ENCODE peak calls at places on chromosomes 12 and 14, in ten cellular contexts. W is mesendoderm; R is fibroblast of lung; M is left lung; V is GM23248; Z is testis; N is naive thymus-derived CD4-positive, alpha-beta T cell; I is tibial nerve; Y is right cardiac atrium; Q is colonic mucosa. B is an unnamed sample.

GRCh38 chr12:111327474-111327873 is 41.4 kb downstream of the PHETA1 start:
- DNase-seq in W (peak), R (no peak), M (no peak), V (no peak), Z (no peak), N (no peak), I (no peak), Y (no peak), Q (no peak), B (no peak)

GRCh38 chr12:75738486-75738885 is 227.1 kb upstream of the KRR1 start:
- DNase-seq in W (no peak), R (no peak), M (no peak), V (peak), Z (no peak), N (no peak), I (no peak), Y (no peak), Q (no peak), B (no peak)

GRCh38 chr14:79583738-79584405 is 627.4 kb downstream of the DIO2 start:
- DNase-seq in W (no peak), R (peak), M (no peak), V (peak), Z (no peak), N (no peak), I (no peak), Y (no peak), Q (no peak), B (no peak)

GRCh38 chr12:24742378-24742777 is 206.5 kb downstream of the BCAT1 start:
- DNase-seq in W (peak), R (no peak), M (peak), V (no peak), Z (peak), N (no peak), I (no peak), Y (peak), Q (peak), B (no peak)

GRCh38 chr14:66401447-66402095 is 84.6 kb upstream of the CCDC196 start:
- DNase-seq in W (no peak), R (peak), M (no peak), V (peak), Z (no peak), N (no peak), I (no peak), Y (no peak), Q (no peak), B (no peak)

GRCh38 chr12:14885718-14886201 is at the start of gene MGP:
- DNase-seq in W (no peak), R (peak), M (peak), V (peak), Z (peak), N (no peak), I (peak), Y (peak), Q (no peak), B (peak)

GRCh38 chr12:92403210-92404175 is 257.8 kb upstream of the BTG1 start:
- DNase-seq in W (peak), R (no peak), M (no peak), V (no peak), Z (no peak), N (peak), I (no peak), Y (no peak), Q (peak), B (peak)

GRCh38 chr12:68868043-68868790 is 60.2 kb downstream of the MDM2 start:
- DNase-seq in W (no peak), R (no peak), M (no peak), V (no peak), Z (no peak), N (no peak), I (no peak), Y (no peak), Q (no peak), B (no peak)

GRCh38 chr14:25055005-25055404 is 5.1 kb upstream of the STXBP6 start:
- DNase-seq in W (no peak), R (no peak), M (no peak), V (no peak), Z (no peak), N (no peak), I (no peak), Y (no peak), Q (no peak), B (no peak)

GRCh38 chr12:93154753-93155475 is 222.8 kb upstream of the NUDT4 start:
- DNase-seq in W (no peak), R (no peak), M (no peak), V (peak), Z (no peak), N (no peak), I (no peak), Y (no peak), Q (peak), B (no peak)

GRCh38 chr14:45678163-45678562 is 425.2 kb upstream of the MIS18BP1 start:
- DNase-seq in W (no peak), R (no peak), M (no peak), V (no peak), Z (no peak), N (no peak), I (no peak), Y (no peak), Q (no peak), B (no peak)

GRCh38 chr14:23436327-23437141 is 1.1 kb upstream of the MYH7 start:
- DNase-seq in W (peak), R (no peak), M (no peak), V (no peak), Z (no peak), N (no peak), I (no peak), Y (no peak), Q (no peak), B (no peak)

GRCh38 chr14:31219169-31219568 is 11.6 kb upstream of the HECTD1 start:
- DNase-seq in W (no peak), R (peak), M (no peak), V (peak), Z (no peak), N (no peak), I (no peak), Y (no peak), Q (no peak), B (no peak)

GRCh38 chr12:110345176-110345651 is 58.3 kb downstream of the ANAPC7 start:
- DNase-seq in W (no peak), R (no peak), M (no peak), V (no peak), Z (no peak), N (no peak), I (no peak), Y (no peak), Q (peak), B (no peak)

GRCh38 chr12:46493352-46494209 is 121.0 kb upstream of the SLC38A2 start:
- DNase-seq in W (peak), R (peak), M (no peak), V (no peak), Z (no peak), N (no peak), I (no peak), Y (no peak), Q (no peak), B (no peak)

GRCh38 chr12:114954626-114955025 is 270.7 kb upstream of the TBX3 start:
- DNase-seq in W (no peak), R (peak), M (no peak), V (no peak), Z (no peak), N (no peak), I (no peak), Y (no peak), Q (no peak), B (no peak)

GRCh38 chr14:104201496-104201895 is 63.1 kb downstream of the KIF26A start:
- DNase-seq in W (no peak), R (no peak), M (no peak), V (no peak), Z (no peak), N (no peak), I (no peak), Y (no peak), Q (no peak), B (no peak)

GRCh38 chr14:64723691-64724577 is 19.7 kb downstream of the PLEKHG3 start:
- DNase-seq in W (peak), R (no peak), M (no peak), V (no peak), Z (no peak), N (no peak), I (no peak), Y (no peak), Q (no peak), B (no peak)

GRCh38 chr12:122087431-122088180 is 9.1 kb downstream of the MLXIP start:
- DNase-seq in W (no peak), R (no peak), M (no peak), V (no peak), Z (no peak), N (no peak), I (no peak), Y (no peak), Q (peak), B (no peak)

GRCh38 chr12:21478756-21479455 is 22.5 kb downstream of the RECQL start:
- DNase-seq in W (no peak), R (no peak), M (no peak), V (no peak), Z (no peak), N (no peak), I (no peak), Y (no peak), Q (no peak), B (no peak)

GRCh38 chr12:34292736-34293625 is 270.7 kb downstream of the ALG10 start:
- DNase-seq in W (no peak), R (no peak), M (peak), V (no peak), Z (no peak), N (no peak), I (no peak), Y (peak), Q (no peak), B (no peak)

GRCh38 chr12:131640436-131640969 is 70.4 kb upstream of the SFSWAP start:
- DNase-seq in W (no peak), R (no peak), M (no peak), V (no peak), Z (no peak), N (no peak), I (no peak), Y (no peak), Q (no peak), B (no peak)

GRCh38 chr12:52774629-52775250 is 2.4 kb downstream of the KRT76 start:
- DNase-seq in W (no peak), R (no peak), M (no peak), V (no peak), Z (no peak), N (no peak), I (no peak), Y (no peak), Q (no peak), B (no peak)

GRCh38 chr12:73210574-73211204 is 938.5 kb downstream of the TRHDE start:
- DNase-seq in W (no peak), R (no peak), M (no peak), V (no peak), Z (no peak), N (no peak), I (no peak), Y (no peak), Q (no peak), B (no peak)

GRCh38 chr12:3727877-3728632 is 24.9 kb downstream of the CRACR2A start:
- DNase-seq in W (peak), R (peak), M (no peak), V (no peak), Z (no peak), N (peak), I (no peak), Y (no peak), Q (no peak), B (no peak)

GRCh38 chr12:76747245-76747644 is 16.7 kb upstream of the ZDHHC17 start:
- DNase-seq in W (no peak), R (no peak), M (no peak), V (no peak), Z (no peak), N (no peak), I (no peak), Y (no peak), Q (no peak), B (no peak)

GRCh38 chr12:49174218-49174617 is 14.7 kb downstream of the TUBA1A start:
- DNase-seq in W (no peak), R (no peak), M (no peak), V (no peak), Z (no peak), N (no peak), I (no peak), Y (no peak), Q (no peak), B (no peak)

GRCh38 chr12:92538970-92539749 is 163.6 kb upstream of the PLEKHG7 start:
- DNase-seq in W (no peak), R (peak), M (no peak), V (peak), Z (no peak), N (no peak), I (no peak), Y (no peak), Q (no peak), B (no peak)

GRCh38 chr14:55399183-55399582 is 12.4 kb downstream of the ATG14 start:
- DNase-seq in W (no peak), R (no peak), M (no peak), V (no peak), Z (no peak), N (no peak), I (no peak), Y (no peak), Q (no peak), B (no peak)

GRCh38 chr12:7130791-7131501 is 775 bp downstream of the CLSTN3 start:
- DNase-seq in W (peak), R (peak), M (peak), V (peak), Z (peak), N (peak), I (no peak), Y (no peak), Q (peak), B (no peak)

GRCh38 chr14:72617391-72618011 is 276.4 kb downstream of the DPF3 start:
- DNase-seq in W (peak), R (no peak), M (no peak), V (peak), Z (peak), N (no peak), I (no peak), Y (no peak), Q (peak), B (peak)

GRCh38 chr14:72616811-72617210 is 277.1 kb downstream of the DPF3 start:
- DNase-seq in W (no peak), R (no peak), M (no peak), V (no peak), Z (no peak), N (no peak), I (no peak), Y (no peak), Q (peak), B (peak)

GRCh38 chr14:72614891-72615410 is 278.9 kb downstream of the DPF3 start:
- DNase-seq in W (no peak), R (no peak), M (no peak), V (no peak), Z (no peak), N (no peak), I (no peak), Y (no peak), Q (peak), B (peak)

GRCh38 chr14:72615511-72616121 is 278.3 kb downstream of the DPF3 start:
- DNase-seq in W (peak), R (peak), M (no peak), V (peak), Z (no peak), N (no peak), I (no peak), Y (no peak), Q (peak), B (peak)

GRCh38 chr14:72616294-72616693 is 277.6 kb downstream of the DPF3 start:
- DNase-seq in W (no peak), R (peak), M (no peak), V (no peak), Z (peak), N (no peak), I (no peak), Y (no peak), Q (no peak), B (peak)
- H3K27ac ChIP-seq in W (no peak), R (no peak), M (no peak), V (no peak), Z (no peak), N (no peak), I (no peak), Y (peak), Q (no peak), B (no peak)

GRCh38 chr12:11853126-11853525 is 203.7 kb downstream of the ETV6 start:
- DNase-seq in W (no peak), R (no peak), M (no peak), V (no peak), Z (no peak), N (no peak), I (no peak), Y (no peak), Q (peak), B (no peak)

GRCh38 chr12:11849752-11850504 is 200.5 kb downstream of the ETV6 start:
- DNase-seq in W (no peak), R (no peak), M (no peak), V (no peak), Z (no peak), N (no peak), I (no peak), Y (no peak), Q (no peak), B (no peak)

GRCh38 chr12:11855993-11856374 is 206.5 kb downstream of the ETV6 start:
- DNase-seq in W (peak), R (no peak), M (no peak), V (no peak), Z (no peak), N (no peak), I (no peak), Y (no peak), Q (no peak), B (no peak)

GRCh38 chr12:11856971-11857370 is 207.5 kb downstream of the ETV6 start:
- DNase-seq in W (no peak), R (no peak), M (no peak), V (no peak), Z (no peak), N (no peak), I (no peak), Y (no peak), Q (no peak), B (no peak)

GRCh38 chr12:11854011-11854499 is 204.6 kb downstream of the ETV6 start:
- DNase-seq in W (no peak), R (no peak), M (no peak), V (no peak), Z (no peak), N (no peak), I (no peak), Y (no peak), Q (no peak), B (no peak)
- H3K27ac ChIP-seq in W (no peak), R (no peak), M (no peak), V (no peak), Z (no peak), N (no peak), I (no peak), Y (no peak), Q (no peak), B (no peak)

DNA sequence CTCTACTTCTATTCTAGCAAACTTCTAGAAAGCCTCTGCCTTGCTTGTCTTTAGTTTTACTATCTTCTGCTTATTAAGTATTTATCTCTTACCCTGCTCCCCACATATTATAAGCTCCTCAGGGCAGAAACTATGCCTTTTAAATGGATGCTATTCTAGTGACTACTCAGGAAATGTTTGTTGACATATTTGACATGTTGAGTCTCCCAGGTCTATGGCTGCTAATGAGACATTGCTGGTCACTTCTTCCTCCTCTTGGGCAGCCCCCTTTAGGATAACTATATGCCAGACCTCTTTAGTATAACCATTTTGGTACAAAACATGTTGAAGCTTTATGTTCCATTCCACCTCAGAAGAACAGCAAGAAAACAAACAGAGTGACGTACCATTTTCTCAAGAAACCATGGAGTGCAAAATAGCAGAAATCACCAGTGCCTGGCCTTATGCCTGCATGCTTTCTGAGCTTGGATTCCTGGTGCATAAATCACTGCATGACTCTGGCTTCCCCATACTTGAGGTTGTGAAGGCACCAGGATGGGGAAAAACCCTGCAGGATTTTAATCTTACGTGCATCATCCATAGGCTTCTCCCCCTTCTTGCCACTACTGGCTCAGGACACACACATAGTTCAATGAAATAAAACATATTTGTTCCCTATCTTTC is 202.6 kb downstream of the TMX1 start:
- DNase-seq in W (no peak), R (peak), M (no peak), V (peak), Z (no peak), N (no peak), I (no peak), Y (no peak), Q (no peak), B (peak)
- H3K27ac ChIP-seq in W (no peak), R (peak), M (no peak), V (peak), Z (no peak), N (no peak), I (no peak), Y (no peak), Q (no peak), B (no peak)

DNA sequence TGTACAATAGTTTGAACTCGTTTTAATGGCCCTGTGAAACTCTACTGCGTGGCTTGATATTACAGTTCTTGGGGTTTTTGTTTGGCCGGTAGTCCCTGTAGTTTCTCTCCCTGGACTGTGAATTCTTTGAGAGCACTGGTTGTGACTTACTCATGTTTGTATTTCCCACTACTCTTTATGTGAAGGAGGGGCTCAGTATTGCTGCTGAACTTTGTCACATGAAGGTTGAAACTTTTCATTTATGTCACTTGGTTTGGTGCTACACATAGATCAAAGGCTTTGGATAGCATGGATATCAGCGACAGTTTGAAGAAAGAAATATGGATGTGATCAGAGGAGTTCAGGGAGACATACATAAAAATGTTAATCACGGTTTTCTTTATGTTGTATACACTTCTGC is 1.5 kb upstream of the POU6F1 start:
- DNase-seq in W (no peak), R (no peak), M (no peak), V (no peak), Z (no peak), N (no peak), I (no peak), Y (no peak), Q (no peak), B (no peak)
- H3K27ac ChIP-seq in W (no peak), R (no peak), M (no peak), V (no peak), Z (no peak), N (peak), I (no peak), Y (no peak), Q (no peak), B (peak)

GRCh38 chr14:101970830-101971400 is 6.5 kb downstream of the DYNC1H1 start:
- DNase-seq in W (no peak), R (no peak), M (no peak), V (no peak), Z (no peak), N (no peak), I (no peak), Y (no peak), Q (no peak), B (no peak)
- H3K27ac ChIP-seq in W (no peak), R (peak), M (no peak), V (peak), Z (no peak), N (no peak), I (no peak), Y (peak), Q (peak), B (peak)

GRCh38 chr12:64631197-64631596 is 20.9 kb downstream of the RASSF3 start:
- DNase-seq in W (no peak), R (no peak), M (no peak), V (no peak), Z (no peak), N (no peak), I (no peak), Y (no peak), Q (no peak), B (no peak)

GRCh38 chr12:64633186-64633939 is 23.1 kb downstream of the RASSF3 start:
- DNase-seq in W (no peak), R (no peak), M (no peak), V (no peak), Z (no peak), N (no peak), I (no peak), Y (no peak), Q (no peak), B (no peak)

GRCh38 chr12:64634508-64635092 is 24.3 kb downstream of the RASSF3 start:
- DNase-seq in W (no peak), R (no peak), M (no peak), V (no peak), Z (no peak), N (no peak), I (no peak), Y (no peak), Q (no peak), B (no peak)

GRCh38 chr12:64635356-64635998 is 25.2 kb downstream of the RASSF3 start:
- DNase-seq in W (no peak), R (no peak), M (no peak), V (no peak), Z (no peak), N (no peak), I (no peak), Y (no peak), Q (no peak), B (no peak)

DNA sequence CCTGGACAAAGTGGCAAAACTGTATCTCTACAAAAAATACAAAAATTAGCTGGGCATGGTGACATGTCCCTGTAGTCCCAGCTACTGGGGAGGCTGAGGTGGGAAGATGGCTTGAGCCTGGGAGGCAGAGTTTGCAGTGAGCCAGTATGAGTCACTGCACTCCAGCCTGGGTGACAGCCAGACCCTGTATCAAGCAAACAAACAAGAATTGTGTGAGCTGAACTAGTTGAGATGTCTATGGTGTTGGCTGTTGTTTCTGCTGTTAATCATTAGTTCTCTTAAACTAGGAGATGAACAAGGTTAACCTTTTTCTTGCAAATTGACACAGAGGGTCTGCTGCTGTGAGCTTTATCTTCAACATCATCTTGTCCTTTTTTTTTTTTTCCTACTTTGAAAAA is 23.6 kb downstream of the RASSF3 start:
- DNase-seq in W (peak), R (peak), M (peak), V (peak), Z (no peak), N (no peak), I (no peak), Y (peak), Q (peak), B (no peak)
- H3K27ac ChIP-seq in W (no peak), R (no peak), M (no peak), V (no peak), Z (no peak), N (peak), I (no peak), Y (no peak), Q (peak), B (no peak)

B was measured in esophagus muscularis mucosa.